ENCODE peak calls at places on chromosomes 4 and X, in nine cellular contexts. I, N, X, T, Z, S, P, O and Q are unnamed samples.

GRCh38 chr4:184100297-184100885 is 117.3 kb downstream of the ENPP6 start:
- DNase-seq in I (peak), N (peak), X (no peak), T (peak), Z (no peak), S (peak), P (no peak), O (no peak), Q (peak)

GRCh38 chrX:151754641-151755215 is 20.2 kb downstream of the CNGA2 start:
- DNase-seq in I (no peak), N (no peak), X (peak), T (peak), Z (no peak), S (no peak), P (no peak), O (no peak), Q (no peak)

GRCh38 chr4:48947731-48948130 is 38.3 kb upstream of the CWH43 start:
- DNase-seq in I (no peak), N (no peak), X (no peak), T (no peak), Z (no peak), S (no peak), P (no peak), O (no peak), Q (no peak)

GRCh38 chr4:99117876-99118693 is 26.0 kb downstream of the ADH4 start:
- DNase-seq in I (peak), N (no peak), X (no peak), T (peak), Z (peak), S (no peak), P (peak), O (peak), Q (peak)

GRCh38 chr4:168607215-168607614 is 110.4 kb downstream of the PALLD start:
- DNase-seq in I (no peak), N (no peak), X (no peak), T (no peak), Z (no peak), S (no peak), P (no peak), O (no peak), Q (no peak)

GRCh38 chr4:15562623-15563022 is 92.5 kb downstream of the FBXL5 start:
- DNase-seq in I (no peak), N (no peak), X (no peak), T (no peak), Z (no peak), S (no peak), P (no peak), O (no peak), Q (no peak)

GRCh38 chrX:9133426-9133825 is 99.5 kb upstream of the FAM9B start:
- DNase-seq in I (no peak), N (no peak), X (peak), T (no peak), Z (peak), S (no peak), P (no peak), O (no peak), Q (no peak)

GRCh38 chr4:109462297-109462696 is 28.7 kb downstream of the SEC24B start:
- DNase-seq in I (no peak), N (no peak), X (peak), T (no peak), Z (no peak), S (no peak), P (no peak), O (no peak), Q (no peak)

GRCh38 chrX:21943460-21944135 is 3.1 kb downstream of the SMS start:
- DNase-seq in I (no peak), N (peak), X (peak), T (no peak), Z (peak), S (no peak), P (no peak), O (no peak), Q (no peak)

GRCh38 chr4:101954975-101955678 is 164.6 kb downstream of the BANK1 start:
- DNase-seq in I (no peak), N (no peak), X (no peak), T (peak), Z (no peak), S (no peak), P (no peak), O (no peak), Q (peak)

GRCh38 chr4:20254517-20255250 is 3.0 kb downstream of the SLIT2 start:
- DNase-seq in I (no peak), N (peak), X (peak), T (peak), Z (peak), S (no peak), P (no peak), O (no peak), Q (peak)